ENCODE peak calls at places on chromosome 2, in five cellular contexts. B is ELR, F is A549, I is OCI-LY7, C is brain microvascular endothelial cell. M is an unnamed sample.

GRCh38 chr2:201680743-201681142 is 17.7 kb downstream of the MPP4 start:
- DNase-seq in B (peak), F (peak), I (peak), C (no peak), M (no peak)

GRCh38 chr2:233556756-233557736 is 9.5 kb downstream of the USP40 start:
- DNase-seq in B (peak), F (peak), I (peak), C (peak), M (no peak)

GRCh38 chr2:10982931-10983701 is 71.4 kb downstream of the KCNF1 start:
- DNase-seq in B (no peak), F (no peak), I (no peak), C (no peak), M (no peak)

GRCh38 chr2:128399690-128400291 is 81.1 kb upstream of the HS6ST1 start:
- DNase-seq in B (no peak), F (no peak), I (no peak), C (no peak), M (no peak)

GRCh38 chr2:200252661-200253067 is 53.8 kb upstream of the SPATS2L start:
- DNase-seq in B (peak), F (no peak), I (no peak), C (peak), M (no peak)

GRCh38 chr2:64141711-64142405 is 2.4 kb downstream of the PELI1 start:
- DNase-seq in B (peak), F (no peak), I (peak), C (peak), M (no peak)

GRCh38 chr2:220999351-220999750 is 572.8 kb downstream of the EPHA4 start:
- DNase-seq in B (peak), F (no peak), I (no peak), C (no peak), M (no peak)

GRCh38 chr2:60555066-60555793 is 1.8 kb upstream of the BCL11A start:
- DNase-seq in B (peak), F (peak), I (peak), C (no peak), M (no peak)

GRCh38 chr2:62826141-62826540 is 120.6 kb downstream of the EHBP1 start:
- DNase-seq in B (no peak), F (no peak), I (no peak), C (no peak), M (no peak)

GRCh38 chr2:66390811-66391210 is 44.1 kb upstream of the MEIS1 start:
- DNase-seq in B (no peak), F (no peak), I (no peak), C (no peak), M (no peak)

GRCh38 chr2:17646096-17646554 is 105.6 kb downstream of the VSNL1 start:
- DNase-seq in B (peak), F (peak), I (peak), C (peak), M (no peak)